ENCODE peak calls at places on chromosomes 3 and 15, in nine cellular contexts. C is CD4-positive, CD25-positive, alpha-beta regulatory T cell; W is spleen; S is stimulated activated CD4-positive, alpha-beta T cell treated with anti-CD3 and anti-CD28 coated beads, Interleukin-1b, Interleukin-23, amount 100 ng/mL, for 24 hours; A is activated T-cell treated with anti-CD3 and anti-CD28 coated beads for 1 hour; X is stimulated activated CD8-positive, alpha-beta memory T cell treated with anti-CD3 and anti-CD28 coated beads, Interleukin-15, amount 100 ng/mL, for 1 hour; Y is colonic mucosa; K is NCI-H524; U is stimulated activated naive CD8-positive, alpha-beta T cell treated with anti-CD3 and anti-CD28 coated beads, Interleukin-15, amount 100 ng/mL, for 72 hours. P is an unnamed sample.

GRCh38 chr3:10506696-10507095 is 1.3 kb upstream of the ATP2B2 start:
- DNase-seq in C (no peak), W (no peak), S (no peak), A (no peak), X (no peak), Y (no peak), K (no peak), U (no peak), P (no peak)

GRCh38 chr3:56593455-56594158 is 36.6 kb downstream of the CCDC66 start:
- DNase-seq in C (peak), W (no peak), S (no peak), A (peak), X (no peak), Y (no peak), K (no peak), U (peak), P (peak)

GRCh38 chr15:24823473-24823872 is 131.3 kb upstream of the SNRPN start:
- DNase-seq in C (no peak), W (no peak), S (no peak), A (no peak), X (no peak), Y (no peak), K (no peak), U (no peak), P (no peak)

GRCh38 chr3:10205461-10206165 is 40.9 kb downstream of the IRAK2 start:
- DNase-seq in C (no peak), W (no peak), S (no peak), A (no peak), X (no peak), Y (no peak), K (no peak), U (no peak), P (no peak)

GRCh38 chr3:184227481-184227935 is 1.9 kb upstream of the VWA5B2 start:
- DNase-seq in C (peak), W (no peak), S (peak), A (peak), X (no peak), Y (no peak), K (peak), U (peak), P (peak)

GRCh38 chr3:30660128-30660525 is 53.7 kb downstream of the TGFBR2 start:
- DNase-seq in C (no peak), W (no peak), S (no peak), A (no peak), X (no peak), Y (no peak), K (no peak), U (no peak), P (no peak)

GRCh38 chr15:89749951-89750559 is 994 bp downstream of the MESP1 start:
- DNase-seq in C (no peak), W (no peak), S (no peak), A (no peak), X (no peak), Y (no peak), K (peak), U (no peak), P (peak)

GRCh38 chr15:39426552-39427532 is 154.0 kb upstream of the THBS1 start:
- DNase-seq in C (peak), W (peak), S (peak), A (peak), X (peak), Y (no peak), K (peak), U (peak), P (peak)

GRCh38 chr3:53495518-53496501 is 1.4 kb downstream of the CACNA1D start:
- DNase-seq in C (no peak), W (no peak), S (no peak), A (no peak), X (no peak), Y (peak), K (no peak), U (no peak), P (no peak)

GRCh38 chr15:94478763-94479162 is 247.4 kb downstream of the MCTP2 start:
- DNase-seq in C (no peak), W (no peak), S (no peak), A (no peak), X (no peak), Y (no peak), K (no peak), U (no peak), P (no peak)

GRCh38 chr3:124826703-124827102 is 60.5 kb downstream of the ITGB5 start:
- DNase-seq in C (no peak), W (no peak), S (no peak), A (no peak), X (no peak), Y (no peak), K (no peak), U (no peak), P (no peak)

GRCh38 chr15:66838671-66839239 is 136.7 kb downstream of the SMAD6 start:
- DNase-seq in C (no peak), W (no peak), S (no peak), A (no peak), X (no peak), Y (no peak), K (no peak), U (no peak), P (no peak)

GRCh38 chr3:125213946-125214542 is 1.5 kb upstream of the SLC12A8 start:
- DNase-seq in C (no peak), W (no peak), S (no peak), A (no peak), X (no peak), Y (no peak), K (no peak), U (no peak), P (no peak)

GRCh38 chr3:169662215-169663070 is 1.1 kb downstream of the MECOM start:
- DNase-seq in C (no peak), W (peak), S (no peak), A (no peak), X (no peak), Y (peak), K (peak), U (peak), P (no peak)

GRCh38 chr3:181288145-181288544 is 298.6 kb upstream of the DNAJC19 start:
- DNase-seq in C (no peak), W (no peak), S (no peak), A (no peak), X (no peak), Y (no peak), K (no peak), U (no peak), P (no peak)

GRCh38 chr3:135449046-135449445 is 516.5 kb upstream of the PPP2R3A start:
- DNase-seq in C (no peak), W (no peak), S (no peak), A (no peak), X (no peak), Y (no peak), K (no peak), U (no peak), P (no peak)

GRCh38 chr15:81069356-81069755 is 64.7 kb upstream of the CFAP161 start:
- DNase-seq in C (no peak), W (no peak), S (no peak), A (no peak), X (no peak), Y (no peak), K (peak), U (no peak), P (no peak)

GRCh38 chr3:194808709-194809108 is 123.0 kb downstream of the FAM43A start:
- DNase-seq in C (no peak), W (no peak), S (no peak), A (no peak), X (no peak), Y (no peak), K (no peak), U (no peak), P (no peak)

GRCh38 chr3:14231145-14231990 is 52.8 kb downstream of the LSM3 start:
- DNase-seq in C (no peak), W (no peak), S (no peak), A (no peak), X (no peak), Y (peak), K (no peak), U (no peak), P (no peak)

GRCh38 chr3:127135241-127136023 is 57.5 kb upstream of the PRR23E start:
- DNase-seq in C (no peak), W (no peak), S (no peak), A (no peak), X (no peak), Y (no peak), K (peak), U (no peak), P (no peak)

GRCh38 chr15:83299462-83299861 is 15.0 kb upstream of the BNC1 start:
- DNase-seq in C (no peak), W (no peak), S (no peak), A (no peak), X (no peak), Y (no peak), K (peak), U (no peak), P (no peak)